ENCODE peak calls at places on chromosome 16, in nine cellular contexts. G is activated CD4-positive, CD25-positive, alpha-beta regulatory T cell treated with anti-CD3 and anti-CD28 coated beads, Interleukin-2, amount 50 U/mL, for 16 hours; J is Daoy; V is hepatic stellate cell; B is HCEC 1CT; M is central memory CD8-positive, alpha-beta T cell; U is ELR; H is H54; S is HEK293T. L is an unnamed sample.

GRCh38 chr16:80341242-80341641 is 199.6 kb upstream of the DYNLRB2 start:
- DNase-seq in G (no peak), J (no peak), V (no peak), B (no peak), M (no peak), U (no peak), H (no peak), S (no peak), L (no peak)

GRCh38 chr16:53781023-53781605 is 77.2 kb downstream of the FTO start:
- DNase-seq in G (no peak), J (peak), V (no peak), B (peak), M (no peak), U (peak), H (no peak), S (no peak), L (no peak)

GRCh38 chr16:11084484-11085024 is 140.2 kb downstream of the CLEC16A start:
- DNase-seq in G (no peak), J (peak), V (peak), B (peak), M (no peak), U (peak), H (no peak), S (no peak), L (no peak)

GRCh38 chr16:71794943-71795342 is 13.7 kb downstream of the AP1G1 start:
- DNase-seq in G (no peak), J (no peak), V (no peak), B (no peak), M (no peak), U (no peak), H (no peak), S (no peak), L (no peak)

GRCh38 chr16:78184554-78185183 is 85.2 kb downstream of the WWOX start:
- DNase-seq in G (no peak), J (peak), V (peak), B (peak), M (no peak), U (peak), H (no peak), S (peak), L (no peak)

GRCh38 chr16:88705076-88705684 is 1.0 kb downstream of the RNF166 start:
- DNase-seq in G (no peak), J (no peak), V (peak), B (no peak), M (no peak), U (peak), H (no peak), S (no peak), L (no peak)

GRCh38 chr16:67040906-67041305 is 12.0 kb downstream of the CBFB start:
- DNase-seq in G (no peak), J (no peak), V (no peak), B (peak), M (no peak), U (peak), H (no peak), S (no peak), L (no peak)

GRCh38 chr16:81243927-81244326 is 5.4 kb downstream of the BCO1 start:
- DNase-seq in G (no peak), J (no peak), V (no peak), B (no peak), M (no peak), U (no peak), H (no peak), S (no peak), L (no peak)

GRCh38 chr16:79215289-79215688 is 385.2 kb downstream of the MAF start:
- DNase-seq in G (no peak), J (no peak), V (no peak), B (no peak), M (no peak), U (no peak), H (no peak), S (no peak), L (no peak)

GRCh38 chr16:19168173-19169080 is at the start of gene SYT17:
- DNase-seq in G (no peak), J (peak), V (no peak), B (no peak), M (no peak), U (peak), H (no peak), S (peak), L (peak)

GRCh38 chr16:84088695-84089395 is 27.9 kb downstream of the MBTPS1 start:
- DNase-seq in G (no peak), J (no peak), V (no peak), B (no peak), M (peak), U (peak), H (no peak), S (no peak), L (peak)

GRCh38 chr16:59385953-59386352 is 651.8 kb upstream of the GOT2 start:
- DNase-seq in G (no peak), J (no peak), V (no peak), B (no peak), M (no peak), U (peak), H (peak), S (no peak), L (no peak)

GRCh38 chr16:57531253-57531575 is 5.2 kb downstream of the CCDC102A start:
- DNase-seq in G (no peak), J (no peak), V (no peak), B (no peak), M (no peak), U (no peak), H (no peak), S (no peak), L (no peak)

GRCh38 chr16:50568187-50568830 is 20.1 kb downstream of the NKD1 start:
- DNase-seq in G (no peak), J (no peak), V (no peak), B (no peak), M (no peak), U (no peak), H (no peak), S (no peak), L (no peak)

GRCh38 chr16:88527186-88527936 is 42.8 kb upstream of the ZC3H18 start:
- DNase-seq in G (peak), J (peak), V (peak), B (peak), M (peak), U (peak), H (peak), S (peak), L (peak)

GRCh38 chr16:57192146-57192545 is 6.0 kb downstream of the RSPRY1 start:
- DNase-seq in G (no peak), J (no peak), V (no peak), B (peak), M (no peak), U (no peak), H (no peak), S (no peak), L (no peak)

GRCh38 chr16:1610841-1611653 is 825 bp downstream of the IFT140 start:
- DNase-seq in G (no peak), J (peak), V (no peak), B (no peak), M (no peak), U (no peak), H (no peak), S (no peak), L (no peak)

GRCh38 chr16:67192781-67193260 is 866 bp downstream of the E2F4 start:
- DNase-seq in G (no peak), J (no peak), V (no peak), B (no peak), M (no peak), U (no peak), H (no peak), S (no peak), L (no peak)

GRCh38 chr16:49603956-49604355 is 230.4 kb downstream of the C16orf78 start:
- DNase-seq in G (no peak), J (no peak), V (no peak), B (no peak), M (no peak), U (no peak), H (no peak), S (no peak), L (no peak)